ENCODE peak calls at places on chromosomes 5 and 9, in eight cellular contexts. B is BJ, R is fibroblast of mammary gland, F is Ammon's horn, I is activated T-cell treated with anti-CD3 and anti-CD28 coated beads for 48 hours, S is T1000, X is LoVo, D is anterior cingulate cortex. O is an unnamed sample.

GRCh38 chr5:173885481-173886010 is 2.6 kb upstream of the CPEB4 start:
- DNase-seq in B (no peak), R (no peak), F (peak), I (no peak), S (no peak), X (peak), D (no peak), O (no peak)

GRCh38 chr9:129724456-129725190 is 28.2 kb downstream of the PTGES start:
- DNase-seq in B (no peak), R (no peak), F (no peak), I (no peak), S (no peak), X (no peak), D (no peak), O (no peak)

GRCh38 chr5:137613554-137614265 is 114.6 kb upstream of the SPOCK1 start:
- DNase-seq in B (no peak), R (peak), F (no peak), I (no peak), S (no peak), X (no peak), D (no peak), O (peak)

GRCh38 chr5:176816043-176816745 is 5.8 kb downstream of the UNC5A start:
- DNase-seq in B (no peak), R (no peak), F (no peak), I (no peak), S (no peak), X (no peak), D (no peak), O (no peak)

GRCh38 chr5:154110054-154110453 is 71.3 kb downstream of the MFAP3 start:
- DNase-seq in B (no peak), R (no peak), F (no peak), I (no peak), S (no peak), X (no peak), D (no peak), O (no peak)

GRCh38 chr9:78695521-78695920 is 398.6 kb downstream of the PSAT1 start:
- DNase-seq in B (no peak), R (no peak), F (no peak), I (no peak), S (no peak), X (peak), D (no peak), O (no peak)

GRCh38 chr9:81559741-81560140 is 129.6 kb downstream of the TLE1 start:
- DNase-seq in B (peak), R (peak), F (no peak), I (no peak), S (peak), X (peak), D (no peak), O (no peak)

GRCh38 chr9:125902224-125902623 is 155.1 kb downstream of the PBX3 start:
- DNase-seq in B (no peak), R (peak), F (no peak), I (no peak), S (no peak), X (no peak), D (no peak), O (no peak)

GRCh38 chr9:15999422-16000339 is 446.8 kb downstream of the CCDC171 start:
- DNase-seq in B (peak), R (peak), F (no peak), I (no peak), S (peak), X (peak), D (no peak), O (no peak)

GRCh38 chr5:78649220-78649700 is 688 bp upstream of the LHFPL2 start:
- DNase-seq in B (no peak), R (peak), F (no peak), I (no peak), S (no peak), X (no peak), D (no peak), O (no peak)

GRCh38 chr9:92887880-92888338 is 10.1 kb upstream of the ZNF484 start:
- DNase-seq in B (no peak), R (no peak), F (no peak), I (no peak), S (no peak), X (no peak), D (no peak), O (no peak)

GRCh38 chr5:172729588-172729987 is 41.4 kb downstream of the DUSP1 start:
- DNase-seq in B (no peak), R (no peak), F (no peak), I (no peak), S (no peak), X (no peak), D (no peak), O (no peak)

GRCh38 chr9:125635888-125636287 is 71.1 kb downstream of the MAPKAP1 start:
- DNase-seq in B (no peak), R (no peak), F (no peak), I (no peak), S (no peak), X (no peak), D (no peak), O (no peak)

GRCh38 chr9:131982683-131983239 is 96.9 kb downstream of the MED27 start:
- DNase-seq in B (no peak), R (peak), F (no peak), I (no peak), S (no peak), X (no peak), D (no peak), O (no peak)

GRCh38 chr9:127491516-127491915 is 40.2 kb downstream of the LRSAM1 start:
- DNase-seq in B (no peak), R (no peak), F (no peak), I (no peak), S (no peak), X (no peak), D (no peak), O (no peak)

GRCh38 chr5:9361835-9362234 is 184.0 kb downstream of the SEMA5A start:
- DNase-seq in B (no peak), R (peak), F (peak), I (peak), S (no peak), X (peak), D (no peak), O (no peak)

GRCh38 chr9:93308158-93308602 is 124.2 kb downstream of the WNK2 start:
- DNase-seq in B (no peak), R (no peak), F (no peak), I (no peak), S (no peak), X (no peak), D (no peak), O (peak)

GRCh38 chr9:79471577-79472543 is 99.9 kb upstream of the TLE4 start:
- DNase-seq in B (no peak), R (peak), F (peak), I (no peak), S (no peak), X (no peak), D (peak), O (no peak)

GRCh38 chr5:56515011-56515410 is 281.9 kb upstream of the ANKRD55 start:
- DNase-seq in B (no peak), R (no peak), F (no peak), I (no peak), S (no peak), X (no peak), D (no peak), O (no peak)

GRCh38 chr9:133961226-133962165 is 30.6 kb downstream of the VAV2 start:
- DNase-seq in B (no peak), R (no peak), F (no peak), I (no peak), S (no peak), X (no peak), D (no peak), O (no peak)

GRCh38 chr5:54673523-54674225 is 156.1 kb downstream of the SNX18 start:
- DNase-seq in B (no peak), R (no peak), F (peak), I (peak), S (no peak), X (no peak), D (no peak), O (no peak)

GRCh38 chr5:32311404-32312193 is 1.1 kb downstream of the MTMR12 start:
- DNase-seq in B (no peak), R (peak), F (no peak), I (no peak), S (no peak), X (no peak), D (no peak), O (no peak)

GRCh38 chr5:150559088-150559487 is 51.2 kb downstream of the NDST1 start:
- DNase-seq in B (no peak), R (no peak), F (no peak), I (no peak), S (no peak), X (no peak), D (no peak), O (no peak)

GRCh38 chr9:78332381-78332780 is 35.5 kb downstream of the PSAT1 start:
- DNase-seq in B (no peak), R (no peak), F (no peak), I (no peak), S (no peak), X (no peak), D (no peak), O (no peak)

GRCh38 chr9:129899620-129900019 is 64.4 kb downstream of the USP20 start:
- DNase-seq in B (no peak), R (no peak), F (no peak), I (no peak), S (no peak), X (no peak), D (no peak), O (no peak)

GRCh38 chr5:141871870-141872269 is 6.3 kb downstream of the PCDH1 start:
- DNase-seq in B (no peak), R (no peak), F (no peak), I (no peak), S (no peak), X (no peak), D (no peak), O (no peak)

GRCh38 chr5:124124711-124125229 is 612.8 kb downstream of the CSNK1G3 start:
- DNase-seq in B (no peak), R (peak), F (no peak), I (no peak), S (no peak), X (no peak), D (no peak), O (no peak)

GRCh38 chr5:149143470-149143869 is 2.2 kb downstream of the ABLIM3 start:
- DNase-seq in B (peak), R (peak), F (no peak), I (no peak), S (no peak), X (no peak), D (no peak), O (no peak)

GRCh38 chr5:127012933-127013332 is 17.4 kb downstream of the MARCHF3 start:
- DNase-seq in B (peak), R (peak), F (no peak), I (no peak), S (no peak), X (no peak), D (no peak), O (no peak)

O was measured in type B pancreatic cell.